ENCODE peak calls at places on chromosomes 1 and 21, in four cellular contexts. J is heart left ventricle, H is foreskin fibroblast, E is lower leg skin. C is an unnamed sample.

GRCh38 chr1:83574749-83575148 is 424.2 kb downstream of the TTLL7 start:
- DNase-seq in J (no peak), E (no peak), H (no peak), C (no peak)

GRCh38 chr1:24406783-24407182 is 6.8 kb downstream of the STPG1 start:
- DNase-seq in H (no peak), E (no peak), J (no peak), C (no peak)

GRCh38 chr1:47766832-47767740 is 230.1 kb downstream of the TRABD2B start:
- DNase-seq in H (no peak), E (no peak), J (no peak), C (no peak)

GRCh38 chr1:116359060-116359830 is 13.8 kb upstream of the ATP1A1 start:
- DNase-seq in E (no peak), H (peak), J (no peak), C (no peak)

GRCh38 chr21:39645331-39645730 is 32.6 kb downstream of the B3GALT5 start:
- DNase-seq in E (no peak), J (no peak), H (no peak), C (no peak)

GRCh38 chr1:186626533-186626932 is 53.7 kb downstream of the PTGS2 start:
- DNase-seq in E (no peak), H (no peak), J (no peak), C (no peak)

GRCh38 chr1:220124542-220124941 is 30.6 kb downstream of the IARS2 start:
- DNase-seq in J (no peak), H (peak), E (no peak), C (peak)

GRCh38 chr1:214403431-214403830 is 122.5 kb downstream of the SMYD2 start:
- DNase-seq in E (no peak), J (no peak), H (no peak), C (no peak)

GRCh38 chr1:240876071-240876470 is 264.1 kb upstream of the GREM2 start:
- DNase-seq in J (no peak), E (no peak), H (no peak), C (no peak)

GRCh38 chr1:92486251-92487077 is at the start of gene GFI1:
- DNase-seq in E (no peak), J (no peak), H (peak), C (no peak)
- H3K4me3 ChIP-seq in E (peak), J (peak), H (peak), C (peak)

GRCh38 chr1:247291161-247291560 is 35.3 kb downstream of the VN1R5 start:
- DNase-seq in H (no peak), J (no peak), E (peak), C (no peak)

GRCh38 chr1:247286134-247286670 is 30.3 kb downstream of the VN1R5 start:
- DNase-seq in E (peak), J (no peak), H (no peak), C (no peak)

GRCh38 chr1:247290576-247290975 is 34.7 kb downstream of the VN1R5 start:
- DNase-seq in E (no peak), H (no peak), J (no peak), C (no peak)

GRCh38 chr1:247288341-247288740 is 32.5 kb downstream of the VN1R5 start:
- DNase-seq in H (no peak), E (peak), J (no peak), C (no peak)

GRCh38 chr1:247287460-247287859 is 31.6 kb downstream of the VN1R5 start:
- DNase-seq in E (peak), J (no peak), H (no peak), C (no peak)
- TF ChIP-seq CTCF in E (no peak), J (no peak), H (no peak), C (no peak)

DNA sequence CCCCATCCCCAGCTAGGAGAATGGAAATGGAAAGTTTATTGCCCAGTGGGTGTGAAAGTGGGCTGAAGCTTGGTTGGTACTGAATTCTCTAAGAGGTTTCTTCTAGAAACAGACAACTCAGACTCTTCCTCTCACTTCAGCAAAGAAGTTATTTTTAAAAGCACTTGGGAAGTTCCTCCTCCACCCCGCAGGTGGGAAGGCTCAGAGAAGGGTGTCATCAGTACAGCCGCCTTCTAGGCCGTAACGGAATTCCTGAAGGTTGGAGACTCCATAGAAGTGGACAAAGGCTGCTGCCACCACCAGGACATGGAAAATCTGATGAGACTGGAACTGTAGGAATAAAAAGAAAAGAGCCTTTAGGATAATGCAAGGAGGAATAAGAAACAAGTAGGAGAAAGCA is 14.3 kb upstream of the KLHL12 start:
- DNase-seq in J (no peak), H (no peak), E (no peak), C (no peak)
- H3K4me3 ChIP-seq in J (no peak), H (no peak), E (no peak), C (no peak)

DNA sequence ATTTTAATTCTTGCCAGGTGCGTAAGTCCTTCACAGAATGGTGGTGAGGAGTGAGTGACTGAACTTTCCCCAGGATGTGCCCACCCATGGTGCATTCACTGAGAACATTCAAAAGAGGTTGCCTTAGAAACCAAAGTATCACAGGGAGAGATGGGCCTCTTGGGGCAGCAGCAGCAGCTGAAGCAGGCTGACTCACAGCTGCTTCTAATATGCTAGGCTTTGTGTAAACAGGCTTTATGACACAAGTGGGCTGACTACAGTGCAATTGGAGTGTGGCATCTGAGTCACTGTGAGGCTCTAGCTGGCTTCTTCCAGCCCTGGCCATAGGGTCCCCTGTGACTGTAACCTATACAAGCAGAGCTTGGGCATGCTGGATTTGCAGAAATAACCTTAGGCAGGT is 12.6 kb downstream of the PIGP start:
- DNase-seq in E (no peak), J (peak), H (peak), C (peak)
- TF ChIP-seq CTCF in E (no peak), J (no peak), H (peak), C (peak)

DNA sequence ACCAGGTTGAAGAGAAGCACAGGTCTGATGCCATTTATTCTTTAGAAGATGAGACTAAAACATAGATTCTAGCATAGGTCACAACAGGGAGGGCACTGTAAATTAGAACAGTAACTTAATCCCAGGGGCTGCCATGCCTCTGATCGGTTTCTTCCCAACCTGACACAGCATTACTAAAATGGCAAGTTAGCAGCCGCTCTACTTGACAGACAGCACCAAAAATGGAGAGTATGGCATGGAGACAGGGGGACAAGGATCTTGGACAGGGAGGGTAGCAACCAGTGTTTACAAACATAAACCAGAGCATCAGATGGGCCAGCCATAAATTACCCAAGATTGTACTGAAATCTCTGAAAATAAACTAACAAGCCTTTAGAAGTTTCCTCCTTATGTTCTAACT is 5.9 kb downstream of the DUSP10 start:
- DNase-seq in E (no peak), J (no peak), H (no peak), C (peak)
- H3K4me3 ChIP-seq in E (no peak), J (no peak), H (no peak), C (peak)

GRCh38 chr1:235586413-235586812 is 63.2 kb downstream of the GNG4 start:
- DNase-seq in E (no peak), J (no peak), H (no peak), C (no peak)
- TF ChIP-seq CTCF in E (no peak), J (no peak), H (no peak), C (no peak)

GRCh38 chr1:245957446-245957845 is 549.6 kb downstream of the SMYD3 start:
- DNase-seq in J (no peak), E (no peak), H (no peak), C (no peak)

GRCh38 chr1:245956225-245956624 is 550.9 kb downstream of the SMYD3 start:
- DNase-seq in E (no peak), H (peak), J (no peak), C (no peak)

GRCh38 chr1:245948786-245949185 is 558.3 kb downstream of the SMYD3 start:
- DNase-seq in H (no peak), E (no peak), J (no peak), C (no peak)

GRCh38 chr1:245952383-245952989 is 554.6 kb downstream of the SMYD3 start:
- DNase-seq in E (no peak), J (no peak), H (no peak), C (no peak)

GRCh38 chr1:245953876-245954660 is 553.0 kb downstream of the SMYD3 start:
- DNase-seq in J (no peak), H (peak), E (no peak), C (no peak)
- H3K4me3 ChIP-seq in J (peak), H (peak), E (no peak), C (peak)